ENCODE peak calls at places on chromosomes 11 and 22, in six cellular contexts. One of them, this sample, is unnamed.

GRCh38 chr11:88886796-88887195 is 179.0 kb downstream of the GRM5 start:
- DNase-seq in stimulated activated CD4-positive, alpha-beta T cell treated with anti-CD3 and anti-CD28 coated beads, TNF-alpha, amount 100 ng/mL, for 1 hour: no peak
- DNase-seq in aorta: no peak
- DNase-seq in type B pancreatic cell: no peak
- DNase-seq in activated CD4-positive, alpha-beta T cell treated with anti-CD3 and anti-CD28 coated beads for 4 hours: peak; percentile 18
- DNase-seq in AML-193: peak; percentile 53
- DNase-seq in this sample: no peak

GRCh38 chr11:19279455-19279854 is 38.7 kb upstream of the E2F8 start:
- DNase-seq in type B pancreatic cell: no peak
- DNase-seq in activated CD4-positive, alpha-beta T cell treated with anti-CD3 and anti-CD28 coated beads for 4 hours: no peak
- DNase-seq in AML-193: peak; percentile 4
- DNase-seq in aorta: no peak
- DNase-seq in stimulated activated CD4-positive, alpha-beta T cell treated with anti-CD3 and anti-CD28 coated beads, TNF-alpha, amount 100 ng/mL, for 1 hour: no peak
- DNase-seq in this sample: no peak

GRCh38 chr11:120060512-120060911 is 77.4 kb downstream of the TRIM29 start:
- DNase-seq in type B pancreatic cell: peak; percentile 13
- DNase-seq in AML-193: no peak
- DNase-seq in aorta: no peak
- DNase-seq in stimulated activated CD4-positive, alpha-beta T cell treated with anti-CD3 and anti-CD28 coated beads, TNF-alpha, amount 100 ng/mL, for 1 hour: no peak
- DNase-seq in activated CD4-positive, alpha-beta T cell treated with anti-CD3 and anti-CD28 coated beads for 4 hours: no peak
- DNase-seq in this sample: peak; percentile 57

GRCh38 chr22:29689872-29690213 is 30.0 kb upstream of the CABP7 start:
- DNase-seq in activated CD4-positive, alpha-beta T cell treated with anti-CD3 and anti-CD28 coated beads for 4 hours: peak; percentile 20
- DNase-seq in stimulated activated CD4-positive, alpha-beta T cell treated with anti-CD3 and anti-CD28 coated beads, TNF-alpha, amount 100 ng/mL, for 1 hour: no peak
- DNase-seq in type B pancreatic cell: no peak
- DNase-seq in aorta: no peak
- DNase-seq in AML-193: peak; percentile 20
- DNase-seq in this sample: no peak

GRCh38 chr11:3217751-3218482 is 696 bp downstream of the MRGPRG start:
- DNase-seq in aorta: peak; percentile 69
- DNase-seq in type B pancreatic cell: peak; percentile 66
- DNase-seq in activated CD4-positive, alpha-beta T cell treated with anti-CD3 and anti-CD28 coated beads for 4 hours: no peak
- DNase-seq in AML-193: no peak
- DNase-seq in stimulated activated CD4-positive, alpha-beta T cell treated with anti-CD3 and anti-CD28 coated beads, TNF-alpha, amount 100 ng/mL, for 1 hour: no peak
- DNase-seq in this sample: no peak

GRCh38 chr22:45317551-45318167 is 7.9 kb downstream of the FAM118A start:
- DNase-seq in activated CD4-positive, alpha-beta T cell treated with anti-CD3 and anti-CD28 coated beads for 4 hours: peak; percentile 28
- DNase-seq in stimulated activated CD4-positive, alpha-beta T cell treated with anti-CD3 and anti-CD28 coated beads, TNF-alpha, amount 100 ng/mL, for 1 hour: no peak
- DNase-seq in aorta: peak; percentile 90
- DNase-seq in type B pancreatic cell: no peak
- DNase-seq in AML-193: no peak
- DNase-seq in this sample: no peak

GRCh38 chr11:106540001-106540400 is 462.5 kb downstream of the AASDHPPT start:
- DNase-seq in stimulated activated CD4-positive, alpha-beta T cell treated with anti-CD3 and anti-CD28 coated beads, TNF-alpha, amount 100 ng/mL, for 1 hour: no peak
- DNase-seq in AML-193: no peak
- DNase-seq in type B pancreatic cell: no peak
- DNase-seq in aorta: no peak
- DNase-seq in activated CD4-positive, alpha-beta T cell treated with anti-CD3 and anti-CD28 coated beads for 4 hours: no peak
- DNase-seq in this sample: no peak

GRCh38 chr22:45336971-45337431 is 27.3 kb downstream of the FAM118A start:
- DNase-seq in type B pancreatic cell: no peak
- DNase-seq in AML-193: no peak
- DNase-seq in aorta: peak; percentile 91
- DNase-seq in stimulated activated CD4-positive, alpha-beta T cell treated with anti-CD3 and anti-CD28 coated beads, TNF-alpha, amount 100 ng/mL, for 1 hour: no peak
- DNase-seq in activated CD4-positive, alpha-beta T cell treated with anti-CD3 and anti-CD28 coated beads for 4 hours: no peak
- DNase-seq in this sample: peak; percentile 95

GRCh38 chr11:80937831-80938230 is 1497.0 kb upstream of the TENM4 start:
- DNase-seq in aorta: no peak
- DNase-seq in activated CD4-positive, alpha-beta T cell treated with anti-CD3 and anti-CD28 coated beads for 4 hours: no peak
- DNase-seq in AML-193: no peak
- DNase-seq in type B pancreatic cell: no peak
- DNase-seq in stimulated activated CD4-positive, alpha-beta T cell treated with anti-CD3 and anti-CD28 coated beads, TNF-alpha, amount 100 ng/mL, for 1 hour: no peak
- DNase-seq in this sample: no peak

GRCh38 chr11:107370390-107370789 is 87.2 kb downstream of the CWF19L2 start:
- DNase-seq in stimulated activated CD4-positive, alpha-beta T cell treated with anti-CD3 and anti-CD28 coated beads, TNF-alpha, amount 100 ng/mL, for 1 hour: no peak
- DNase-seq in AML-193: no peak
- DNase-seq in type B pancreatic cell: no peak
- DNase-seq in activated CD4-positive, alpha-beta T cell treated with anti-CD3 and anti-CD28 coated beads for 4 hours: no peak
- DNase-seq in aorta: no peak
- DNase-seq in this sample: no peak

GRCh38 chr11:63564785-63565350 is 1.7 kb upstream of the PLAAT2 start:
- DNase-seq in AML-193: no peak
- DNase-seq in type B pancreatic cell: no peak
- DNase-seq in stimulated activated CD4-positive, alpha-beta T cell treated with anti-CD3 and anti-CD28 coated beads, TNF-alpha, amount 100 ng/mL, for 1 hour: no peak
- DNase-seq in aorta: no peak
- DNase-seq in activated CD4-positive, alpha-beta T cell treated with anti-CD3 and anti-CD28 coated beads for 4 hours: no peak
- DNase-seq in this sample: no peak

GRCh38 chr11:74185695-74186094 is 14.6 kb downstream of the PPME1 start:
- DNase-seq in activated CD4-positive, alpha-beta T cell treated with anti-CD3 and anti-CD28 coated beads for 4 hours: no peak
- DNase-seq in stimulated activated CD4-positive, alpha-beta T cell treated with anti-CD3 and anti-CD28 coated beads, TNF-alpha, amount 100 ng/mL, for 1 hour: no peak
- DNase-seq in AML-193: no peak
- DNase-seq in aorta: no peak
- DNase-seq in type B pancreatic cell: no peak
- DNase-seq in this sample: no peak

GRCh38 chr11:105151936-105152554 is 12.5 kb upstream of the CARD18 start:
- DNase-seq in stimulated activated CD4-positive, alpha-beta T cell treated with anti-CD3 and anti-CD28 coated beads, TNF-alpha, amount 100 ng/mL, for 1 hour: no peak
- DNase-seq in AML-193: no peak
- DNase-seq in activated CD4-positive, alpha-beta T cell treated with anti-CD3 and anti-CD28 coated beads for 4 hours: no peak
- DNase-seq in type B pancreatic cell: no peak
- DNase-seq in aorta: no peak
- DNase-seq in this sample: no peak

GRCh38 chr11:2294340-2295290 is 7.1 kb downstream of the C11orf21 start:
- DNase-seq in activated CD4-positive, alpha-beta T cell treated with anti-CD3 and anti-CD28 coated beads for 4 hours: no peak
- DNase-seq in aorta: peak; percentile 64
- DNase-seq in type B pancreatic cell: peak; percentile 62
- DNase-seq in stimulated activated CD4-positive, alpha-beta T cell treated with anti-CD3 and anti-CD28 coated beads, TNF-alpha, amount 100 ng/mL, for 1 hour: no peak
- DNase-seq in AML-193: no peak
- DNase-seq in this sample: no peak

GRCh38 chr11:67268684-67269268 is 2.5 kb downstream of the GRK2 start:
- DNase-seq in aorta: peak; percentile 71
- DNase-seq in type B pancreatic cell: no peak
- DNase-seq in stimulated activated CD4-positive, alpha-beta T cell treated with anti-CD3 and anti-CD28 coated beads, TNF-alpha, amount 100 ng/mL, for 1 hour: no peak
- DNase-seq in AML-193: no peak
- DNase-seq in activated CD4-positive, alpha-beta T cell treated with anti-CD3 and anti-CD28 coated beads for 4 hours: no peak
- DNase-seq in this sample: no peak

GRCh38 chr22:20926243-20926642 is 9.0 kb downstream of the CRKL start:
- DNase-seq in type B pancreatic cell: no peak
- DNase-seq in activated CD4-positive, alpha-beta T cell treated with anti-CD3 and anti-CD28 coated beads for 4 hours: no peak
- DNase-seq in stimulated activated CD4-positive, alpha-beta T cell treated with anti-CD3 and anti-CD28 coated beads, TNF-alpha, amount 100 ng/mL, for 1 hour: no peak
- DNase-seq in aorta: no peak
- DNase-seq in AML-193: no peak
- DNase-seq in this sample: no peak

GRCh38 chr11:131511794-131512193 is 141.4 kb downstream of the NTM start:
- DNase-seq in AML-193: peak; percentile 13
- DNase-seq in activated CD4-positive, alpha-beta T cell treated with anti-CD3 and anti-CD28 coated beads for 4 hours: no peak
- DNase-seq in type B pancreatic cell: no peak
- DNase-seq in stimulated activated CD4-positive, alpha-beta T cell treated with anti-CD3 and anti-CD28 coated beads, TNF-alpha, amount 100 ng/mL, for 1 hour: no peak
- DNase-seq in aorta: no peak
- DNase-seq in this sample: no peak

GRCh38 chr11:120239713-120240640 is at the start of gene POU2F3:
- DNase-seq in type B pancreatic cell: no peak
- DNase-seq in aorta: no peak
- DNase-seq in stimulated activated CD4-positive, alpha-beta T cell treated with anti-CD3 and anti-CD28 coated beads, TNF-alpha, amount 100 ng/mL, for 1 hour: no peak
- DNase-seq in activated CD4-positive, alpha-beta T cell treated with anti-CD3 and anti-CD28 coated beads for 4 hours: no peak
- DNase-seq in AML-193: no peak
- DNase-seq in this sample: no peak

GRCh38 chr11:72981067-72981466 is 161.1 kb downstream of the FCHSD2 start:
- DNase-seq in AML-193: no peak
- DNase-seq in aorta: no peak
- DNase-seq in type B pancreatic cell: no peak
- DNase-seq in activated CD4-positive, alpha-beta T cell treated with anti-CD3 and anti-CD28 coated beads for 4 hours: no peak
- DNase-seq in stimulated activated CD4-positive, alpha-beta T cell treated with anti-CD3 and anti-CD28 coated beads, TNF-alpha, amount 100 ng/mL, for 1 hour: no peak
- DNase-seq in this sample: no peak

GRCh38 chr22:20061481-20061861 is 18.6 kb upstream of the DGCR8 start:
- DNase-seq in AML-193: no peak
- DNase-seq in stimulated activated CD4-positive, alpha-beta T cell treated with anti-CD3 and anti-CD28 coated beads, TNF-alpha, amount 100 ng/mL, for 1 hour: no peak
- DNase-seq in type B pancreatic cell: no peak
- DNase-seq in activated CD4-positive, alpha-beta T cell treated with anti-CD3 and anti-CD28 coated beads for 4 hours: no peak
- DNase-seq in aorta: no peak
- DNase-seq in this sample: no peak

GRCh38 chr11:75563978-75564552 is 2.0 kb downstream of the SERPINH1 start:
- DNase-seq in type B pancreatic cell: peak; percentile 79
- DNase-seq in activated CD4-positive, alpha-beta T cell treated with anti-CD3 and anti-CD28 coated beads for 4 hours: no peak
- DNase-seq in aorta: peak; percentile 96
- DNase-seq in stimulated activated CD4-positive, alpha-beta T cell treated with anti-CD3 and anti-CD28 coated beads, TNF-alpha, amount 100 ng/mL, for 1 hour: no peak
- DNase-seq in AML-193: no peak
- DNase-seq in this sample: no peak

GRCh38 chr11:120514541-120515121 is 3.1 kb downstream of the GRIK4 start:
- DNase-seq in stimulated activated CD4-positive, alpha-beta T cell treated with anti-CD3 and anti-CD28 coated beads, TNF-alpha, amount 100 ng/mL, for 1 hour: no peak
- DNase-seq in activated CD4-positive, alpha-beta T cell treated with anti-CD3 and anti-CD28 coated beads for 4 hours: no peak
- DNase-seq in AML-193: no peak
- DNase-seq in aorta: no peak
- DNase-seq in type B pancreatic cell: no peak
- DNase-seq in this sample: no peak

GRCh38 chr11:64777449-64778222 is 706 bp downstream of the SF1 start:
- DNase-seq in AML-193: peak; percentile 35
- DNase-seq in aorta: peak; percentile 94
- DNase-seq in stimulated activated CD4-positive, alpha-beta T cell treated with anti-CD3 and anti-CD28 coated beads, TNF-alpha, amount 100 ng/mL, for 1 hour: peak; percentile 69
- DNase-seq in activated CD4-positive, alpha-beta T cell treated with anti-CD3 and anti-CD28 coated beads for 4 hours: peak; percentile 85
- DNase-seq in type B pancreatic cell: no peak
- DNase-seq in this sample: no peak

GRCh38 chr11:61505640-61506155 is 2.9 kb upstream of the LRRC10B start:
- DNase-seq in aorta: no peak
- DNase-seq in stimulated activated CD4-positive, alpha-beta T cell treated with anti-CD3 and anti-CD28 coated beads, TNF-alpha, amount 100 ng/mL, for 1 hour: no peak
- DNase-seq in activated CD4-positive, alpha-beta T cell treated with anti-CD3 and anti-CD28 coated beads for 4 hours: no peak
- DNase-seq in AML-193: no peak
- DNase-seq in type B pancreatic cell: no peak
- DNase-seq in this sample: no peak

GRCh38 chr22:22043296-22044078 is 60.9 kb upstream of the TOP3B start:
- DNase-seq in type B pancreatic cell: no peak
- DNase-seq in stimulated activated CD4-positive, alpha-beta T cell treated with anti-CD3 and anti-CD28 coated beads, TNF-alpha, amount 100 ng/mL, for 1 hour: no peak
- DNase-seq in AML-193: no peak
- DNase-seq in activated CD4-positive, alpha-beta T cell treated with anti-CD3 and anti-CD28 coated beads for 4 hours: no peak
- DNase-seq in aorta: peak; percentile 28
- DNase-seq in this sample: peak; percentile 39

GRCh38 chr11:93902921-93903320 is 52.5 kb upstream of the VSTM5 start:
- DNase-seq in stimulated activated CD4-positive, alpha-beta T cell treated with anti-CD3 and anti-CD28 coated beads, TNF-alpha, amount 100 ng/mL, for 1 hour: no peak
- DNase-seq in AML-193: no peak
- DNase-seq in aorta: no peak
- DNase-seq in activated CD4-positive, alpha-beta T cell treated with anti-CD3 and anti-CD28 coated beads for 4 hours: no peak
- DNase-seq in type B pancreatic cell: no peak
- DNase-seq in this sample: peak; percentile 75

GRCh38 chr22:28116261-28116673 is 197.2 kb upstream of the PITPNB start:
- DNase-seq in aorta: peak; percentile 86
- DNase-seq in AML-193: no peak
- DNase-seq in activated CD4-positive, alpha-beta T cell treated with anti-CD3 and anti-CD28 coated beads for 4 hours: no peak
- DNase-seq in stimulated activated CD4-positive, alpha-beta T cell treated with anti-CD3 and anti-CD28 coated beads, TNF-alpha, amount 100 ng/mL, for 1 hour: no peak
- DNase-seq in type B pancreatic cell: no peak
- DNase-seq in this sample: peak; percentile 93

GRCh38 chr11:22884268-22884667 is 24.0 kb upstream of the CCDC179 start:
- DNase-seq in stimulated activated CD4-positive, alpha-beta T cell treated with anti-CD3 and anti-CD28 coated beads, TNF-alpha, amount 100 ng/mL, for 1 hour: no peak
- DNase-seq in aorta: no peak
- DNase-seq in AML-193: no peak
- DNase-seq in type B pancreatic cell: no peak
- DNase-seq in activated CD4-positive, alpha-beta T cell treated with anti-CD3 and anti-CD28 coated beads for 4 hours: no peak
- DNase-seq in this sample: no peak

GRCh38 chr11:27242591-27242990 is 120.4 kb downstream of the CCDC34 start:
- DNase-seq in AML-193: no peak
- DNase-seq in type B pancreatic cell: no peak
- DNase-seq in aorta: no peak
- DNase-seq in activated CD4-positive, alpha-beta T cell treated with anti-CD3 and anti-CD28 coated beads for 4 hours: no peak
- DNase-seq in stimulated activated CD4-positive, alpha-beta T cell treated with anti-CD3 and anti-CD28 coated beads, TNF-alpha, amount 100 ng/mL, for 1 hour: no peak
- DNase-seq in this sample: no peak